ENCODE peak calls at places on chromosomes 7 and 10, in ten cellular contexts. One of them, this sample, is unnamed.

GRCh38 chr7:27143950-27144798 is 693 bp upstream of the HOXA5 start:
- DNase-seq in GM12891: no peak
- DNase-seq in LNCaP clone FGC: no peak
- DNase-seq in CD4-positive, alpha-beta T cell: no peak
- DNase-seq in PC-3: no peak
- DNase-seq in NCI-H748 treated with DMSO at 0.1 percent for 48 hours: no peak
- DNase-seq in stimulated activated CD4-positive, alpha-beta T cell treated with anti-CD3 and anti-CD28 coated beads, Interleukin-4, amount 100 ng/mL, for 1 hour: no peak
- DNase-seq in M059J: no peak
- DNase-seq in fibroblast of lung: peak
- DNase-seq in tibial artery: no peak
- DNase-seq in this sample: no peak

GRCh38 chr10:116331815-116332214 is 7.6 kb downstream of the CCDC172 start:
- DNase-seq in GM12891: no peak
- DNase-seq in LNCaP clone FGC: no peak
- DNase-seq in CD4-positive, alpha-beta T cell: no peak
- DNase-seq in PC-3: no peak
- DNase-seq in NCI-H748 treated with DMSO at 0.1 percent for 48 hours: no peak
- DNase-seq in stimulated activated CD4-positive, alpha-beta T cell treated with anti-CD3 and anti-CD28 coated beads, Interleukin-4, amount 100 ng/mL, for 1 hour: no peak
- DNase-seq in M059J: no peak
- DNase-seq in fibroblast of lung: peak
- DNase-seq in tibial artery: no peak
- DNase-seq in this sample: no peak

GRCh38 chr10:5888352-5888751 is 1.3 kb downstream of the ANKRD16 start:
- DNase-seq in GM12891: no peak
- DNase-seq in LNCaP clone FGC: no peak
- DNase-seq in CD4-positive, alpha-beta T cell: no peak
- DNase-seq in PC-3: peak
- DNase-seq in NCI-H748 treated with DMSO at 0.1 percent for 48 hours: no peak
- DNase-seq in stimulated activated CD4-positive, alpha-beta T cell treated with anti-CD3 and anti-CD28 coated beads, Interleukin-4, amount 100 ng/mL, for 1 hour: no peak
- DNase-seq in M059J: no peak
- DNase-seq in fibroblast of lung: peak
- DNase-seq in tibial artery: no peak
- DNase-seq in this sample: no peak

GRCh38 chr10:36538945-36539586 is 586.3 kb upstream of the ANKRD30A start:
- DNase-seq in GM12891: no peak
- DNase-seq in LNCaP clone FGC: no peak
- DNase-seq in CD4-positive, alpha-beta T cell: no peak
- DNase-seq in PC-3: peak
- DNase-seq in NCI-H748 treated with DMSO at 0.1 percent for 48 hours: peak
- DNase-seq in stimulated activated CD4-positive, alpha-beta T cell treated with anti-CD3 and anti-CD28 coated beads, Interleukin-4, amount 100 ng/mL, for 1 hour: no peak
- DNase-seq in M059J: peak
- DNase-seq in fibroblast of lung: peak
- DNase-seq in tibial artery: no peak
- DNase-seq in this sample: no peak

GRCh38 chr7:26555971-26556830 is 264.5 kb downstream of the SNX10 start:
- DNase-seq in GM12891: no peak
- DNase-seq in LNCaP clone FGC: no peak
- DNase-seq in CD4-positive, alpha-beta T cell: no peak
- DNase-seq in PC-3: no peak
- DNase-seq in NCI-H748 treated with DMSO at 0.1 percent for 48 hours: no peak
- DNase-seq in stimulated activated CD4-positive, alpha-beta T cell treated with anti-CD3 and anti-CD28 coated beads, Interleukin-4, amount 100 ng/mL, for 1 hour: no peak
- DNase-seq in M059J: no peak
- DNase-seq in fibroblast of lung: no peak
- DNase-seq in tibial artery: no peak
- DNase-seq in this sample: no peak

GRCh38 chr7:149850716-149851115 is 12.5 kb downstream of the ZNF862 start:
- DNase-seq in GM12891: no peak
- DNase-seq in LNCaP clone FGC: no peak
- DNase-seq in CD4-positive, alpha-beta T cell: no peak
- DNase-seq in PC-3: no peak
- DNase-seq in NCI-H748 treated with DMSO at 0.1 percent for 48 hours: no peak
- DNase-seq in stimulated activated CD4-positive, alpha-beta T cell treated with anti-CD3 and anti-CD28 coated beads, Interleukin-4, amount 100 ng/mL, for 1 hour: no peak
- DNase-seq in M059J: no peak
- DNase-seq in fibroblast of lung: no peak
- DNase-seq in tibial artery: no peak
- DNase-seq in this sample: no peak

GRCh38 chr7:54944179-54944578 is 74.6 kb upstream of the EGFR start:
- DNase-seq in GM12891: no peak
- DNase-seq in LNCaP clone FGC: peak
- DNase-seq in CD4-positive, alpha-beta T cell: no peak
- DNase-seq in PC-3: peak
- DNase-seq in NCI-H748 treated with DMSO at 0.1 percent for 48 hours: no peak
- DNase-seq in stimulated activated CD4-positive, alpha-beta T cell treated with anti-CD3 and anti-CD28 coated beads, Interleukin-4, amount 100 ng/mL, for 1 hour: no peak
- DNase-seq in M059J: peak
- DNase-seq in fibroblast of lung: peak
- DNase-seq in tibial artery: no peak
- DNase-seq in this sample: no peak

GRCh38 chr7:81768951-81769778 is 682 bp downstream of the HGF start:
- DNase-seq in GM12891: no peak
- DNase-seq in LNCaP clone FGC: no peak
- DNase-seq in CD4-positive, alpha-beta T cell: no peak
- DNase-seq in PC-3: no peak
- DNase-seq in NCI-H748 treated with DMSO at 0.1 percent for 48 hours: no peak
- DNase-seq in stimulated activated CD4-positive, alpha-beta T cell treated with anti-CD3 and anti-CD28 coated beads, Interleukin-4, amount 100 ng/mL, for 1 hour: no peak
- DNase-seq in M059J: no peak
- DNase-seq in fibroblast of lung: no peak
- DNase-seq in tibial artery: no peak
- DNase-seq in this sample: no peak

GRCh38 chr10:112517381-112517976 is 70.5 kb downstream of the VTI1A start:
- DNase-seq in GM12891: no peak
- DNase-seq in LNCaP clone FGC: no peak
- DNase-seq in CD4-positive, alpha-beta T cell: no peak
- DNase-seq in PC-3: peak
- DNase-seq in NCI-H748 treated with DMSO at 0.1 percent for 48 hours: no peak
- DNase-seq in stimulated activated CD4-positive, alpha-beta T cell treated with anti-CD3 and anti-CD28 coated beads, Interleukin-4, amount 100 ng/mL, for 1 hour: no peak
- DNase-seq in M059J: peak
- DNase-seq in fibroblast of lung: no peak
- DNase-seq in tibial artery: no peak
- DNase-seq in this sample: no peak

GRCh38 chr10:3747984-3748383 is 37.0 kb downstream of the KLF6 start:
- DNase-seq in GM12891: no peak
- DNase-seq in LNCaP clone FGC: peak
- DNase-seq in CD4-positive, alpha-beta T cell: no peak
- DNase-seq in PC-3: peak
- DNase-seq in NCI-H748 treated with DMSO at 0.1 percent for 48 hours: peak
- DNase-seq in stimulated activated CD4-positive, alpha-beta T cell treated with anti-CD3 and anti-CD28 coated beads, Interleukin-4, amount 100 ng/mL, for 1 hour: no peak
- DNase-seq in M059J: no peak
- DNase-seq in fibroblast of lung: no peak
- DNase-seq in tibial artery: no peak
- DNase-seq in this sample: no peak

GRCh38 chr7:150943453-150943814 is 34.7 kb downstream of the KCNH2 start:
- DNase-seq in GM12891: no peak
- DNase-seq in LNCaP clone FGC: no peak
- DNase-seq in CD4-positive, alpha-beta T cell: peak
- DNase-seq in PC-3: no peak
- DNase-seq in NCI-H748 treated with DMSO at 0.1 percent for 48 hours: no peak
- DNase-seq in stimulated activated CD4-positive, alpha-beta T cell treated with anti-CD3 and anti-CD28 coated beads, Interleukin-4, amount 100 ng/mL, for 1 hour: no peak
- DNase-seq in M059J: no peak
- DNase-seq in fibroblast of lung: no peak
- DNase-seq in tibial artery: no peak
- DNase-seq in this sample: no peak

GRCh38 chr10:124019886-124020797 is 73.3 kb downstream of the CHST15 start:
- DNase-seq in GM12891: no peak
- DNase-seq in LNCaP clone FGC: no peak
- DNase-seq in CD4-positive, alpha-beta T cell: no peak
- DNase-seq in PC-3: no peak
- DNase-seq in NCI-H748 treated with DMSO at 0.1 percent for 48 hours: no peak
- DNase-seq in stimulated activated CD4-positive, alpha-beta T cell treated with anti-CD3 and anti-CD28 coated beads, Interleukin-4, amount 100 ng/mL, for 1 hour: no peak
- DNase-seq in M059J: no peak
- DNase-seq in fibroblast of lung: no peak
- DNase-seq in tibial artery: no peak
- DNase-seq in this sample: no peak

GRCh38 chr7:107931740-107932515 is 40.9 kb downstream of the DLD start:
- DNase-seq in GM12891: no peak
- DNase-seq in LNCaP clone FGC: no peak
- DNase-seq in CD4-positive, alpha-beta T cell: no peak
- DNase-seq in PC-3: no peak
- DNase-seq in NCI-H748 treated with DMSO at 0.1 percent for 48 hours: no peak
- DNase-seq in stimulated activated CD4-positive, alpha-beta T cell treated with anti-CD3 and anti-CD28 coated beads, Interleukin-4, amount 100 ng/mL, for 1 hour: no peak
- DNase-seq in M059J: no peak
- DNase-seq in fibroblast of lung: no peak
- DNase-seq in tibial artery: no peak
- DNase-seq in this sample: no peak

GRCh38 chr7:12965767-12966166 is 278.3 kb downstream of the ARL4A start:
- DNase-seq in GM12891: no peak
- DNase-seq in LNCaP clone FGC: no peak
- DNase-seq in CD4-positive, alpha-beta T cell: no peak
- DNase-seq in PC-3: peak
- DNase-seq in NCI-H748 treated with DMSO at 0.1 percent for 48 hours: no peak
- DNase-seq in stimulated activated CD4-positive, alpha-beta T cell treated with anti-CD3 and anti-CD28 coated beads, Interleukin-4, amount 100 ng/mL, for 1 hour: no peak
- DNase-seq in M059J: no peak
- DNase-seq in fibroblast of lung: no peak
- DNase-seq in tibial artery: no peak
- DNase-seq in this sample: no peak